ENCODE peak calls at places on chromosomes 16 and 17, in nine cellular contexts. C is pancreas, V is aorta, O is BJ, J is lower leg skin, M is right atrium auricular region, I is lung, R is upper lobe of left lung, G is PC-3. B is an unnamed sample.

GRCh38 chr17:4204676-4205075 is 59.1 kb downstream of the ANKFY1 start:
- DNase-seq in C (no peak), V (no peak), O (peak), J (peak), M (peak), I (peak), R (no peak), G (no peak), B (peak)

GRCh38 chr16:89401641-89402445 is 88.5 kb downstream of the ANKRD11 start:
- DNase-seq in C (no peak), V (no peak), O (peak), J (no peak), M (no peak), I (no peak), R (no peak), G (no peak), B (no peak)

GRCh38 chr17:45919136-45919535 is 24.8 kb downstream of the MAPT start:
- DNase-seq in C (no peak), V (no peak), O (no peak), J (no peak), M (no peak), I (no peak), R (no peak), G (no peak), B (no peak)

GRCh38 chr17:7308625-7309433 is 1.4 kb downstream of the EIF5A start:
- DNase-seq in C (peak), V (no peak), O (peak), J (peak), M (peak), I (peak), R (no peak), G (peak), B (peak)

GRCh38 chr17:38352245-38353083 is 820 bp downstream of the SOCS7 start:
- DNase-seq in C (peak), V (peak), O (no peak), J (no peak), M (no peak), I (no peak), R (peak), G (peak), B (peak)

GRCh38 chr16:56606688-56607618 is 1.4 kb upstream of the MT2A start:
- DNase-seq in C (peak), V (peak), O (peak), J (peak), M (peak), I (peak), R (no peak), G (peak), B (peak)

GRCh38 chr16:64629622-64630021 is 492.2 kb downstream of the CDH11 start:
- DNase-seq in C (no peak), V (no peak), O (no peak), J (no peak), M (no peak), I (no peak), R (no peak), G (peak), B (no peak)

GRCh38 chr17:7144203-7144602 is 29.6 kb upstream of the ASGR2 start:
- DNase-seq in C (no peak), V (peak), O (no peak), J (no peak), M (no peak), I (no peak), R (no peak), G (no peak), B (no peak)

GRCh38 chr16:54746596-54746995 is 184.1 kb upstream of the IRX5 start:
- DNase-seq in C (no peak), V (no peak), O (no peak), J (no peak), M (no peak), I (no peak), R (no peak), G (no peak), B (no peak)

GRCh38 chr17:79814966-79815835 is 18.3 kb upstream of the CBX8 start:
- DNase-seq in C (peak), V (no peak), O (no peak), J (no peak), M (no peak), I (peak), R (peak), G (peak), B (peak)

GRCh38 chr16:11047057-11047456 is 102.7 kb downstream of the CLEC16A start:
- DNase-seq in C (no peak), V (no peak), O (peak), J (peak), M (no peak), I (no peak), R (no peak), G (no peak), B (no peak)

GRCh38 chr16:14092579-14092978 is 21.5 kb downstream of the MRTFB start:
- DNase-seq in C (no peak), V (no peak), O (no peak), J (no peak), M (no peak), I (no peak), R (no peak), G (no peak), B (no peak)

GRCh38 chr17:27376637-27377547 is 79.4 kb upstream of the KSR1 start:
- DNase-seq in C (no peak), V (no peak), O (no peak), J (peak), M (no peak), I (no peak), R (no peak), G (peak), B (no peak)

GRCh38 chr16:16988963-16989362 is 481.8 kb downstream of the XYLT1 start:
- DNase-seq in C (no peak), V (no peak), O (no peak), J (no peak), M (no peak), I (no peak), R (no peak), G (no peak), B (no peak)

GRCh38 chr16:23286131-23286532 is 16.0 kb upstream of the SCNN1B start:
- DNase-seq in C (no peak), V (no peak), O (peak), J (no peak), M (no peak), I (no peak), R (no peak), G (peak), B (no peak)

GRCh38 chr17:78446833-78447232 is 68.4 kb downstream of the PGS1 start:
- DNase-seq in C (no peak), V (no peak), O (no peak), J (no peak), M (no peak), I (no peak), R (no peak), G (no peak), B (no peak)

GRCh38 chr17:55576237-55576998 is 65.2 kb upstream of the SMIM36 start:
- DNase-seq in C (no peak), V (peak), O (peak), J (no peak), M (peak), I (no peak), R (no peak), G (peak), B (no peak)

GRCh38 chr16:26645629-26646028 is 421.1 kb upstream of the C16orf82 start:
- DNase-seq in C (peak), V (no peak), O (no peak), J (no peak), M (peak), I (no peak), R (peak), G (no peak), B (peak)

GRCh38 chr16:23827245-23827543 is 8.6 kb upstream of the PRKCB start:
- DNase-seq in C (no peak), V (no peak), O (no peak), J (no peak), M (no peak), I (no peak), R (no peak), G (no peak), B (no peak)

GRCh38 chr17:16351831-16352230 is 1.4 kb downstream of the CENPV start:
- DNase-seq in C (no peak), V (no peak), O (no peak), J (no peak), M (no peak), I (no peak), R (no peak), G (no peak), B (no peak)

GRCh38 chr17:32490101-32490482 is 3.3 kb downstream of the CDK5R1 start:
- DNase-seq in C (no peak), V (no peak), O (no peak), J (no peak), M (no peak), I (no peak), R (peak), G (no peak), B (no peak)

GRCh38 chr16:64362193-64362592 is 759.7 kb downstream of the CDH11 start:
- DNase-seq in C (no peak), V (no peak), O (no peak), J (no peak), M (no peak), I (no peak), R (no peak), G (peak), B (no peak)

GRCh38 chr17:75845058-75845711 is 981 bp upstream of the UNC13D start:
- DNase-seq in C (peak), V (peak), O (no peak), J (peak), M (peak), I (peak), R (peak), G (peak), B (peak)
- H3K4me3 ChIP-seq in C (no peak), V (no peak), O (no peak), J (no peak), M (no peak), I (no peak), R (peak), G (peak), B (no peak)

DNA sequence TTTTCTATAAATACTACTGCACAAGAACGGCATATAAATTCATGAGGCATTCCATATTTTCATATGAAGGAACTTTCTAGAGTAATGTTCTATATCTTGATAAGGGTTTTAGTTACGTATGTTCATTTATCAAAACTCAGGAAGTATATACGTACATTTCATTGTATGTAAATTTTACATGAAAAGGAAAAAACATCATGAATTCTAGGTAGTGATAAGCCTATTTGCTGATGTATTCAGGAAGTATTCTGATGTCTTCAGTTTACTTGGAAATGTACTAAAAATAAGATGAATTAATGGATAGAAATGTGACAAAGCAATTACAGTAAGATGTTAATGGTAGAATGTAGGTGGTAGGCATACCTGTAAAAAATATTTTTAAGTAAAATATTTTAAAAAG is 4.7 kb downstream of the DGKE start:
- DNase-seq in C (no peak), V (no peak), O (no peak), J (no peak), M (no peak), I (no peak), R (no peak), G (no peak), B (no peak)
- H3K4me3 ChIP-seq in C (no peak), V (no peak), O (no peak), J (no peak), M (no peak), I (no peak), R (no peak), G (no peak), B (no peak)

GRCh38 chr17:15263680-15264079 is 1.4 kb downstream of the PMP22 start:
- DNase-seq in C (no peak), V (no peak), O (no peak), J (no peak), M (no peak), I (no peak), R (no peak), G (peak), B (no peak)

GRCh38 chr17:15263206-15263579 is 1.9 kb downstream of the PMP22 start:
- DNase-seq in C (peak), V (peak), O (peak), J (peak), M (peak), I (peak), R (peak), G (peak), B (peak)

GRCh38 chr17:15266325-15266950 is 1.3 kb upstream of the PMP22 start:
- DNase-seq in C (no peak), V (no peak), O (no peak), J (no peak), M (no peak), I (no peak), R (no peak), G (no peak), B (no peak)

GRCh38 chr17:15264542-15264941 is 584 bp downstream of the PMP22 start:
- DNase-seq in C (peak), V (no peak), O (no peak), J (no peak), M (no peak), I (no peak), R (peak), G (peak), B (peak)

DNA sequence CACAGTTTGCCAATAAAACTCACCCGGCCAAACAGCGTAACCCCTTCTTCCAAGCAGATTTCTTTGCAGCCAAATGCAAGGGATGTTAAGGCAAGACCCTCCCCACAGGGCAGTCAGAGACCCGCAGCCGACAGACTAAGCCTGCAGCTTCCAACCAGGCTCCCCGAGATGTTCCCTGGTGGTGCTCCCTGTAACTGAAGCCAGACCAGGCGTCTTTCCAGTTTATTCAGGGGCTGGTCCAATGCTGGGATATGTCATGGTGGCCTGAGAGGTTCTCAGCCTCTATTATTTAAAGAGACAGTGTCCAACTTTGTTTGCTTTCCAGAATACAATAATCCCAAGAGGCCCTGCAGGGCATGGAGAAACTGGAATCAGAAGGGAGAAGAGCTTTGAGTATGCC is at the start of gene PMP22:
- DNase-seq in C (peak), V (no peak), O (no peak), J (no peak), M (no peak), I (no peak), R (no peak), G (peak), B (no peak)
- H3K4me3 ChIP-seq in C (no peak), V (no peak), O (no peak), J (peak), M (peak), I (peak), R (peak), G (peak), B (no peak)

GRCh38 chr17:82105882-82106696 is 8.1 kb upstream of the FASN start:
- DNase-seq in C (peak), V (no peak), O (no peak), J (peak), M (no peak), I (peak), R (peak), G (peak), B (peak)
- H3K4me3 ChIP-seq in C (no peak), V (no peak), O (no peak), J (no peak), M (no peak), I (no peak), R (peak), G (no peak), B (no peak)

GRCh38 chr17:34579017-34579946 is at the start of gene TMEM132E:
- DNase-seq in C (peak), V (peak), O (no peak), J (no peak), M (peak), I (peak), R (peak), G (no peak), B (peak)

GRCh38 chr17:34581446-34582184 is 2.2 kb downstream of the TMEM132E start:
- DNase-seq in C (no peak), V (no peak), O (no peak), J (no peak), M (no peak), I (no peak), R (peak), G (no peak), B (no peak)

GRCh38 chr17:34580685-34581445 is 1.5 kb downstream of the TMEM132E start:
- DNase-seq in C (no peak), V (peak), O (no peak), J (no peak), M (no peak), I (no peak), R (peak), G (no peak), B (no peak)

GRCh38 chr17:34578656-34579016 is 746 bp upstream of the TMEM132E start:
- DNase-seq in C (no peak), V (no peak), O (no peak), J (no peak), M (no peak), I (no peak), R (no peak), G (no peak), B (no peak)

DNA sequence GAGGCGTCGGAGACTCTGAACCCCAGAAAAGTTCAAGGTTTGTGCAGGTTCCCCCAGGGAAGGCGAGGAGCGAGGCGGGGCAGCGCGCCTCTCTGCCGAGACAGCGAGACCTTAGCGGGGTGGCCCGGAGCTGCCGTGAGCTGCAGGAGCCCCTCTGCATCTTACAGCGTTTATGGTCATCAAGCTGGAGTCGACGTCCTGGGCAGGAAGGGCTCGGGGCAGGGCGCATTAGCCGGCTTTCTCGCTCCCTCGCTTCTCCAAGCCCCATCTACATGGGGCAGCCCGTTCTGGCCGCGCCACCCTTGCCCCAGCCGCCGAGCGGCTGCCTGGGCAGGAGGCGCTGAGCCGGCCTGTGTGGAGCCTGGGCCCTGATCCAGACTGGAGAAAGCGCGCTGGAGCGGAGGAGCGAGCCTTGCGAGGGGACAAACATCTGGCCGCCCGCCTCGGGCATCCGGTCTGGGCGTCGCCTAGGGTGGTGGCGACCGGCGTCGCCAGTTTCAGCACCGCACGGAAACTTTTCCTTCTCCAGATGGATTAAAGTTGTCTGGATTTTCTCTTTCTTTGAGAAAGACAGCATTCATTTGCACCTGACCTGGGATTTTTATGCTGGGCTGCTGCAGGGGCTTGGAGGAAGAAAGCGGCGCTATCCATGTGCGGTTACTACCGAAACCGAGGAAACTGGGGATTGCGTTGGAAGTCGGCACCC is 750 bp downstream of the TMEM132E start:
- DNase-seq in C (peak), V (peak), O (no peak), J (no peak), M (no peak), I (peak), R (peak), G (no peak), B (peak)
- H3K4me3 ChIP-seq in C (peak), V (peak), O (no peak), J (peak), M (peak), I (no peak), R (peak), G (no peak), B (no peak)

GRCh38 chr16:57799619-57800212 is 2.6 kb downstream of the KIFC3 start:
- DNase-seq in C (no peak), V (no peak), O (no peak), J (no peak), M (no peak), I (no peak), R (no peak), G (no peak), B (peak)
- H3K4me3 ChIP-seq in C (no peak), V (no peak), O (no peak), J (no peak), M (no peak), I (no peak), R (peak), G (no peak), B (no peak)